ENCODE peak calls at places on chromosomes 11 and 22, in eight cellular contexts. Q is Caco-2; D is stimulated activated CD4-positive, alpha-beta T cell treated with anti-CD3 and anti-CD28 coated beads, Interleukin-2, amount 100 ng/mL, for 48 hours; T is activated naive CD4-positive, alpha-beta T cell treated with Interleukin-2 at 50 U/mL for 16 hours; E is activated CD4-positive, alpha-beta T cell treated with anti-CD3 and anti-CD28 coated beads, Interleukin-2, amount 10 ng/mL, durations not matched to agents 7 days and 5 days; V is pancreas; X is LHCN-M2; U is RPMI8226. G is an unnamed sample.

GRCh38 chr22:21455334-21456089 is 11.7 kb upstream of the TMEM191C start:
- DNase-seq in Q (no peak), D (no peak), T (no peak), E (peak), V (no peak), X (no peak), U (no peak), G (no peak)

GRCh38 chr11:124759268-124760204 is 2.6 kb downstream of the ESAM start:
- DNase-seq in Q (no peak), D (no peak), T (no peak), E (no peak), V (no peak), X (no peak), U (no peak), G (no peak)

GRCh38 chr11:12547953-12548650 is 126.1 kb upstream of the TEAD1 start:
- DNase-seq in Q (no peak), D (no peak), T (no peak), E (no peak), V (no peak), X (no peak), U (no peak), G (no peak)

GRCh38 chr22:48900626-48901025 is 927.0 kb downstream of the BRD1 start:
- DNase-seq in Q (no peak), D (no peak), T (no peak), E (no peak), V (no peak), X (no peak), U (no peak), G (no peak)

GRCh38 chr22:28128827-28129226 is 209.8 kb upstream of the PITPNB start:
- DNase-seq in Q (no peak), D (no peak), T (no peak), E (no peak), V (no peak), X (no peak), U (no peak), G (no peak)

GRCh38 chr22:28398355-28398754 is 281.3 kb downstream of the TTC28 start:
- DNase-seq in Q (no peak), D (no peak), T (no peak), E (no peak), V (no peak), X (no peak), U (no peak), G (no peak)

GRCh38 chr11:134762248-134763029 is 350.4 kb upstream of the B3GAT1 start:
- DNase-seq in Q (no peak), D (no peak), T (no peak), E (peak), V (no peak), X (no peak), U (peak), G (no peak)

GRCh38 chr11:19076744-19077589 is 16.4 kb upstream of the MRGPRX2 start:
- DNase-seq in Q (peak), D (peak), T (peak), E (peak), V (peak), X (peak), U (peak), G (no peak)

GRCh38 chr11:29534831-29535230 is 482.0 kb downstream of the KCNA4 start:
- DNase-seq in Q (no peak), D (no peak), T (no peak), E (no peak), V (no peak), X (peak), U (no peak), G (no peak)

GRCh38 chr11:40188848-40189247 is 1270.6 kb downstream of the LRRC4C start:
- DNase-seq in Q (no peak), D (no peak), T (no peak), E (no peak), V (peak), X (no peak), U (no peak), G (no peak)

GRCh38 chr22:28904211-28904808 is 20.9 kb downstream of the ZNRF3 start:
- DNase-seq in Q (no peak), D (no peak), T (no peak), E (no peak), V (no peak), X (no peak), U (no peak), G (no peak)

GRCh38 chr22:44018594-44018993 is 5.5 kb upstream of the PARVB start:
- DNase-seq in Q (no peak), D (no peak), T (no peak), E (no peak), V (no peak), X (no peak), U (no peak), G (no peak)

GRCh38 chr11:64868904-64869570 is 9.4 kb downstream of the EHD1 start:
- DNase-seq in Q (no peak), D (peak), T (peak), E (no peak), V (no peak), X (peak), U (no peak), G (no peak)

GRCh38 chr11:95483339-95483738 is 252.3 kb upstream of the SESN3 start:
- DNase-seq in Q (no peak), D (no peak), T (no peak), E (no peak), V (no peak), X (no peak), U (no peak), G (no peak)

GRCh38 chr22:26436903-26437515 is 7.9 kb downstream of the ASPHD2 start:
- DNase-seq in Q (no peak), D (no peak), T (no peak), E (no peak), V (peak), X (no peak), U (no peak), G (no peak)

GRCh38 chr22:42966389-42966998 is 48.5 kb downstream of the PACSIN2 start:
- DNase-seq in Q (no peak), D (no peak), T (no peak), E (no peak), V (no peak), X (no peak), U (peak), G (no peak)

GRCh38 chr22:30881361-30882180 is 87.0 kb downstream of the MORC2 start:
- DNase-seq in Q (peak), D (no peak), T (no peak), E (no peak), V (peak), X (no peak), U (no peak), G (no peak)

GRCh38 chr11:117610901-117611300 is 186.1 kb downstream of the DSCAML1 start:
- DNase-seq in Q (no peak), D (no peak), T (no peak), E (no peak), V (no peak), X (no peak), U (no peak), G (no peak)

GRCh38 chr22:20553947-20554741 is 46.7 kb downstream of the MED15 start:
- DNase-seq in Q (no peak), D (no peak), T (no peak), E (no peak), V (no peak), X (peak), U (no peak), G (no peak)

GRCh38 chr11:91243630-91244029 is 981.0 kb upstream of the FAT3 start:
- DNase-seq in Q (no peak), D (no peak), T (no peak), E (no peak), V (no peak), X (no peak), U (no peak), G (no peak)

GRCh38 chr11:119166368-119167076 is 2.0 kb upstream of the NLRX1 start:
- DNase-seq in Q (no peak), D (no peak), T (no peak), E (no peak), V (no peak), X (peak), U (no peak), G (no peak)

GRCh38 chr11:112195906-112196305 is 20.6 kb downstream of the BCO2 start:
- DNase-seq in Q (no peak), D (no peak), T (no peak), E (no peak), V (no peak), X (no peak), U (no peak), G (no peak)

GRCh38 chr11:6319879-6320410 is 356 bp downstream of the CAVIN3 start:
- DNase-seq in Q (peak), D (peak), T (peak), E (peak), V (peak), X (peak), U (peak), G (no peak)

GRCh38 chr22:45638834-45639746 is 32.5 kb upstream of the ATXN10 start:
- DNase-seq in Q (no peak), D (no peak), T (no peak), E (no peak), V (no peak), X (peak), U (peak), G (no peak)

GRCh38 chr22:16969508-16970327 is 38.3 kb downstream of the GAB4 start:
- DNase-seq in Q (no peak), D (no peak), T (no peak), E (no peak), V (no peak), X (no peak), U (no peak), G (no peak)